ENCODE peak calls at places on chromosomes 4 and X, in ten cellular contexts. Z is tibial artery; L is GM23338; K is naive B cell; R is adrenal gland; D is nucleus accumbens; N is neural crest cell; X is mucosa of gallbladder; O is osteoblast; V is stimulated activated CD4-positive, alpha-beta T cell treated with anti-CD3 and anti-CD28 coated beads, Interleukin-2, amount 100 ng/mL, for 24 hours. G is an unnamed sample.

GRCh38 chr4:141417387-141417786 is 196.7 kb downstream of the ZNF330 start:
- DNase-seq in X (no peak), O (no peak), K (no peak), D (no peak), V (no peak), Z (no peak), L (no peak), N (no peak), R (no peak), G (no peak)

GRCh38 chr4:155569960-155570515 is 96.6 kb upstream of the GUCY1A1 start:
- DNase-seq in Z (no peak), V (no peak), L (no peak), K (no peak), R (no peak), D (no peak), O (peak), N (no peak), X (no peak), G (no peak)

GRCh38 chr4:84503495-84504437 is 4.7 kb upstream of the NKX6-1 start:
- DNase-seq in O (peak), V (no peak), N (no peak), Z (no peak), X (no peak), K (no peak), D (no peak), L (peak), R (no peak), G (no peak)

GRCh38 chrX:39439910-39440733 is 638.9 kb downstream of the MID1IP1 start:
- DNase-seq in V (no peak), O (no peak), R (no peak), Z (no peak), D (no peak), N (no peak), L (no peak), K (peak), X (no peak), G (no peak)

GRCh38 chr4:148330724-148331123 is 111.5 kb downstream of the NR3C2 start:
- DNase-seq in X (no peak), N (no peak), O (no peak), Z (no peak), R (no peak), K (no peak), D (no peak), L (no peak), V (no peak), G (no peak)

GRCh38 chr4:4783847-4784246 is 75.6 kb upstream of the MSX1 start:
- DNase-seq in L (peak), X (no peak), K (no peak), R (no peak), D (no peak), O (no peak), Z (no peak), N (no peak), V (no peak), G (no peak)

GRCh38 chr4:177001271-177002175 is 208.8 kb upstream of the VEGFC start:
- DNase-seq in X (no peak), N (no peak), Z (no peak), R (no peak), D (peak), K (no peak), V (no peak), O (no peak), L (no peak), G (no peak)

GRCh38 chr4:52643846-52644245 is 15.3 kb downstream of the USP46 start:
- DNase-seq in O (no peak), X (peak), D (no peak), V (no peak), R (peak), Z (peak), N (no peak), L (no peak), K (no peak), G (peak)

GRCh38 chr4:31415629-31416028 is 695.5 kb downstream of the PCDH7 start:
- DNase-seq in K (no peak), X (no peak), Z (no peak), L (no peak), R (no peak), V (no peak), O (no peak), D (no peak), N (no peak), G (no peak)

GRCh38 chrX:42797646-42798045 is 19.7 kb upstream of the PPP1R2C start:
- DNase-seq in D (no peak), N (no peak), Z (no peak), O (no peak), X (no peak), L (no peak), R (no peak), V (no peak), K (no peak), G (no peak)

GRCh38 chr4:126560794-126561193 is 1072.0 kb upstream of the INTU start:
- DNase-seq in O (no peak), L (no peak), X (no peak), K (no peak), V (no peak), R (no peak), D (no peak), Z (no peak), N (no peak), G (no peak)

GRCh38 chr4:75046641-75047040 is 113.7 kb downstream of the PARM1 start:
- DNase-seq in D (no peak), N (no peak), R (no peak), V (no peak), L (no peak), Z (no peak), O (no peak), X (no peak), K (no peak), G (no peak)

GRCh38 chrX:46208225-46208854 is 336.9 kb downstream of the ZNF674 start:
- DNase-seq in K (no peak), O (no peak), Z (no peak), L (no peak), D (no peak), R (no peak), X (no peak), N (no peak), V (no peak), G (no peak)

GRCh38 chrX:104137496-104137895 is 19.3 kb downstream of the SLC25A53 start:
- DNase-seq in V (no peak), K (no peak), L (peak), Z (no peak), R (no peak), O (peak), N (no peak), X (no peak), D (no peak), G (no peak)

GRCh38 chr4:66572949-66573348 is 902.7 kb upstream of the EPHA5 start:
- DNase-seq in L (no peak), Z (no peak), N (no peak), D (no peak), X (no peak), V (no peak), O (peak), R (no peak), K (no peak), G (no peak)

GRCh38 chr4:70556856-70557255 is 35.2 kb upstream of the AMBN start:
- DNase-seq in D (no peak), X (no peak), L (no peak), R (no peak), K (no peak), O (peak), N (no peak), V (no peak), Z (no peak), G (no peak)

GRCh38 chr4:156294577-156294976 is 340.9 kb upstream of the CTSO start:
- DNase-seq in R (no peak), V (no peak), N (no peak), O (peak), L (peak), X (no peak), Z (no peak), D (no peak), K (no peak), G (no peak)

GRCh38 chr4:76987153-76987562 is 37.6 kb downstream of the SEPTIN11 start:
- DNase-seq in X (no peak), V (no peak), Z (no peak), O (no peak), D (no peak), N (no peak), R (no peak), L (peak), K (no peak), G (peak)

GRCh38 chrX:71930298-71930697 is 19.7 kb downstream of the NHSL2 start:
- DNase-seq in N (no peak), L (no peak), Z (no peak), R (no peak), O (no peak), D (no peak), X (no peak), V (no peak), K (no peak), G (no peak)

GRCh38 chr4:129218355-129218754 is 122.4 kb downstream of the C4orf33 start:
- DNase-seq in O (no peak), D (peak), Z (no peak), K (no peak), R (peak), L (peak), X (peak), N (no peak), V (no peak), G (no peak)

GRCh38 chr4:141002323-141002805 is 130.9 kb downstream of the RNF150 start:
- DNase-seq in R (no peak), X (no peak), K (no peak), L (no peak), Z (no peak), N (no peak), V (no peak), D (no peak), O (no peak), G (no peak)

GRCh38 chrX:9341305-9342201 is 123.3 kb upstream of the TBL1X start:
- DNase-seq in K (peak), R (peak), N (no peak), X (peak), O (peak), Z (peak), D (peak), V (peak), L (peak), G (peak)

GRCh38 chr4:7111441-7111840 is 43.6 kb upstream of the GRPEL1 start:
- DNase-seq in V (no peak), K (no peak), X (no peak), N (no peak), Z (no peak), R (no peak), O (peak), D (no peak), L (no peak), G (no peak)

GRCh38 chrX:122565952-122566351 is 618.1 kb upstream of the GRIA3 start:
- DNase-seq in X (no peak), L (no peak), D (no peak), Z (no peak), R (no peak), K (no peak), N (no peak), V (no peak), O (peak), G (no peak)

GRCh38 chr4:8599091-8599460 is 6.5 kb downstream of the CPZ start:
- DNase-seq in V (no peak), K (no peak), Z (no peak), N (no peak), R (no peak), D (no peak), O (no peak), L (no peak), X (no peak), G (no peak)

GRCh38 chrX:16783452-16783851 is 2.8 kb upstream of the TXLNG start:
- DNase-seq in D (no peak), R (no peak), K (no peak), Z (no peak), O (no peak), L (no peak), N (no peak), V (no peak), X (no peak), G (no peak)

GRCh38 chrX:31420711-31421151 is 348.9 kb upstream of the FTHL17 start:
- DNase-seq in K (no peak), O (no peak), Z (no peak), V (no peak), D (no peak), X (no peak), N (no peak), R (no peak), L (no peak), G (no peak)

GRCh38 chr4:184280591-184281071 is 63.0 kb upstream of the ENPP6 start:
- DNase-seq in Z (no peak), L (no peak), V (no peak), K (no peak), D (no peak), R (no peak), O (no peak), X (no peak), N (no peak), G (no peak)

GRCh38 chr4:65510976-65511375 is 159.3 kb downstream of the EPHA5 start:
- DNase-seq in D (no peak), O (peak), N (no peak), R (no peak), Z (no peak), L (no peak), V (no peak), X (no peak), K (no peak), G (no peak)

G was measured in stomach.